ENCODE peak calls at places on chromosomes 2 and 18, in four cellular contexts. O is brain microvascular endothelial cell, F is fibroblast of lung, V is mesendoderm. W is an unnamed sample.

GRCh38 chr2:102063948-102064678 is 72.4 kb downstream of the IL1R2 start:
- DNase-seq in V (peak), O (peak), F (peak), W (peak)

GRCh38 chr2:98683728-98684127 is 47.2 kb downstream of the MGAT4A start:
- DNase-seq in V (no peak), O (no peak), F (no peak), W (no peak)

GRCh38 chr2:156896294-156896693 is 361.2 kb upstream of the GALNT5 start:
- DNase-seq in F (peak), V (no peak), O (no peak), W (peak)

GRCh38 chr18:6366776-6367175 is 47.9 kb downstream of the L3MBTL4 start:
- DNase-seq in O (no peak), V (no peak), F (no peak), W (no peak)

GRCh38 chr2:101307950-101308431 is 510 bp downstream of the RNF149 start:
- DNase-seq in V (peak), F (no peak), O (no peak), W (no peak)

GRCh38 chr2:102147935-102148334 is 5.4 kb downstream of the IL1R1 start:
- DNase-seq in F (peak), V (no peak), O (peak), W (no peak)

GRCh38 chr2:55500025-55500424 is 19.5 kb upstream of the CFAP36 start:
- DNase-seq in O (peak), F (peak), V (no peak), W (no peak)

GRCh38 chr2:88549616-88550292 is 77.5 kb downstream of the EIF2AK3 start:
- DNase-seq in F (no peak), V (peak), O (no peak), W (no peak)

GRCh38 chr2:192983173-192983572 is 788.4 kb upstream of the TMEFF2 start:
- DNase-seq in O (no peak), V (no peak), F (no peak), W (no peak)

GRCh38 chr2:190537765-190538164 is 3.2 kb upstream of the NEMP2 start:
- DNase-seq in O (peak), V (peak), F (peak), W (no peak)

GRCh38 chr2:46336560-46336959 is 39.4 kb downstream of the EPAS1 start:
- DNase-seq in F (peak), O (peak), V (no peak), W (peak)

GRCh38 chr2:157784169-157784822 is 91.8 kb downstream of the ACVR1 start:
- DNase-seq in V (peak), F (peak), O (peak), W (no peak)

GRCh38 chr18:79947054-79947755 is 4.2 kb downstream of the SLC66A2 start:
- DNase-seq in O (no peak), F (no peak), V (no peak), W (no peak)

GRCh38 chr18:48300463-48300961 is 108.7 kb downstream of the ZBTB7C start:
- DNase-seq in F (no peak), V (peak), O (no peak), W (no peak)

GRCh38 chr2:182605166-182605565 is 110.9 kb upstream of the DNAJC10 start:
- DNase-seq in V (no peak), F (no peak), O (no peak), W (no peak)

GRCh38 chr2:62292190-62292589 is 96.3 kb downstream of the B3GNT2 start:
- DNase-seq in V (no peak), F (peak), O (no peak), W (no peak)

GRCh38 chr18:59902180-59902992 is 2.6 kb downstream of the PMAIP1 start:
- DNase-seq in V (no peak), F (peak), O (no peak), W (peak)

GRCh38 chr2:239834143-239834542 is 191.0 kb downstream of the NDUFA10 start:
- DNase-seq in O (no peak), V (no peak), F (no peak), W (no peak)

GRCh38 chr2:115084446-115084845 is 642.0 kb downstream of the DPP10 start:
- DNase-seq in V (no peak), F (no peak), O (no peak), W (no peak)

GRCh38 chr2:94982661-94983060 is 42.8 kb upstream of the MAL start:
- DNase-seq in V (no peak), O (peak), F (peak), W (no peak)

GRCh38 chr18:3916082-3916481 is 466.1 kb downstream of the TGIF1 start:
- DNase-seq in F (no peak), O (no peak), V (no peak), W (no peak)

GRCh38 chr2:220341014-220341413 is 713.6 kb downstream of the SLC4A3 start:
- DNase-seq in O (peak), F (peak), V (no peak), W (no peak)

DNA sequence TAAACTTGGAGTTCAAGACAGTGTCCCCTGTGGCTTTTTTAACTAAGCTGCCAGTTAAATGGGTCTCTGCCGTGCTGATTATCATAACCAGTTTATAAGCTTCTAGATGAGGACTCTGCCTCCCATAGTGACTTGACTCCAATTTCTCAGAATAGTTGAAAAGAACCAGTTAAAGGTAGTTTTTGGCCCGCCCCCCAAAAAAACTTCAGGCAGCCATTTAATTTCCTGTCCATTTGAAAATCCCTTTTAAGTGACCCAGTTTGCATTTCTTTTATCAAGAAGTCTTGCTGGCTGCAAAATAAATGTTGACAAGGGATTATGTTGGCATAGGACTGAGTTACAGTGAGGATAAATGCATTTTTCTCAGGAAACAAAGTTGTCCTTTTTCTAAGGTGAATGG is 2.3 kb downstream of the SLC20A1 start:
- DNase-seq in O (no peak), F (no peak), V (no peak), W (no peak)
- H3K27ac ChIP-seq in O (no peak), F (no peak), V (no peak), W (no peak)

DNA sequence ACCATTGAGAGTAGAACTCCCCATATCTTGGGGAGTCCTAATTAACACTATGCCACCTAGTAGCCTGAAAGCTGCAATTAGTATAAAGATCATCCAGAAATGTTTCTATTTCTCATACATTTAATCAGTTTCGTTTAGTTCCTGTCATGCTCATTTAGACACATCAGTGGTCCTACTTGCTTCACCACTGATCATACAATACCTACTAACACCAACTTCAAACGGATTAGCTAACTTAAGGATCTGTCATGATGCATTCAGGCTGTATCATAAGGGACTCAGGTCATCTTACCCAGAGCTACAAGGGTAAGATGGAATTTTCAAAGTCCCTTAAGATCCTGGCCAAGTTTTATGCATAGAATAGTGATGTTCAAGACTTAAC is 6.8 kb downstream of the SRSF7 start:
- DNase-seq in F (no peak), O (no peak), V (no peak), W (no peak)
- H3K4me3 ChIP-seq in F (no peak), O (no peak), V (no peak), W (no peak)

DNA sequence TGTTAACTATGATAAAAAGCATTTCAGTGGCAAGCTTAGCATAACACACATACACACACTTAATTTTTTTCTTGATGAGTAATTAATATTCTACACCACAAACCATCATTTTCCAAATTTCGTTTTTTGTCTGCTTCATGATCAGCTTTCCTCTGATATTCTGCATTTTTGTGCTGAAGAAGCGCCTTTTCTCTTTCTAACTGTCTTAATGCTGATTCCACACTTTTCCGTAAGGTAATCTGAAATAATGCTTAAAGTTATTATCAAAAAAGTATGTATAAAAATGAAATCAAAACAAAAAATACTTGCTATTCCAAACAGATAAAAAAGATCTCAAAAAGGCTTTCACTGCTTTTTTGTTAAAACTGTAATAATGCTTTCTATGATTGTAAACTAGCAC is 60.1 kb downstream of the SLC66A3 start:
- DNase-seq in V (no peak), F (no peak), O (no peak), W (no peak)
- H3K27ac ChIP-seq in V (no peak), F (no peak), O (no peak), W (no peak)

GRCh38 chr2:85704038-85704437 is 9.9 kb downstream of the GNLY start:
- DNase-seq in O (no peak), F (no peak), V (no peak), W (no peak)

GRCh38 chr2:85699325-85699724 is 5.2 kb downstream of the GNLY start:
- DNase-seq in V (no peak), F (no peak), O (no peak), W (peak)

GRCh38 chr2:85703329-85703728 is 9.2 kb downstream of the GNLY start:
- DNase-seq in F (no peak), V (no peak), O (no peak), W (no peak)

GRCh38 chr2:85704800-85705679 is 10.9 kb downstream of the GNLY start:
- DNase-seq in F (peak), V (no peak), O (no peak), W (no peak)

GRCh38 chr2:85702172-85702571 is 8.0 kb downstream of the GNLY start:
- DNase-seq in O (no peak), F (peak), V (no peak), W (no peak)
- H3K4me3 ChIP-seq in O (no peak), F (no peak), V (no peak), W (no peak)

DNA sequence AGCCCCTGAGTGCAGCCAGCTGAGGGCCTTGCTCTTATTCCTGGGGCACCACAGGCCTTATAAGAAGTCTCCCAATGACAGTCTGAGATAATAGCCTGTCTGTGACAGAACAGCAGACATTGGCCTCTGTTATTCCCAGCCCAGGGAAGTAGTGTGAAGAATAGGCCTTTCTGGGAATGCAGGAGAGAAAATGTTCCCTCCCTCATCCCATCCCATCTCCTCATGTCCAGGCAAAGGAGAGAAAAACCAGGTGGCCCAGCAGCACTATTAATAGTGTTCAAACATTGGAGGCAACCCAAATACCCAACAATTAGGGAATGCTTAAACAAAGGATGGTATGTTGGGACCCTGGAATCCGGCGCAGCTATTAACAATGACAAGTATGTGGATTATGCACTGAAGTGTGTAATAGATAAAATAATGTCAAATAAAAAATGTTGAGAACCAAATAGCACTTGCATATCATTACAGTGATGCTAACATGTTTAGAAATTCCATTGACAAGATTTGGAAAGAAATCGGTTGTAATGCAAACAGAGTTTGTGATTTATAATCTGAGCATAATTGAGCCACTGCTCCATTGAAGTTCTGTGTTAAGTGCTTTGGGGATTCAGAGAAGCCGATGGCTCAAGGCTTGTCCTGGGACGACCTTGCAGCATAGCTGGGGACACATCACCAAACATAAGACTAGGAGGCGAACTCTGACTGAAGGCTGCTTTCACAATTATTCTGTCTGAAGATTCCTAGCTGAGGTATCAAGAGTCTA is 69.3 kb downstream of the LBH start:
- DNase-seq in F (peak), O (peak), V (no peak), W (peak)
- H3K27ac ChIP-seq in F (peak), O (no peak), V (peak), W (peak)

GRCh38 chr2:43943323-43943722 is 52.5 kb downstream of the LRPPRC start:
- DNase-seq in F (no peak), V (no peak), O (no peak), W (no peak)
- H3K4me3 ChIP-seq in F (no peak), V (no peak), O (no peak), W (no peak)

GRCh38 chr2:227370791-227371312 is 8.3 kb downstream of the TM4SF20 start:
- DNase-seq in O (peak), F (peak), V (no peak), W (no peak)
- H3K27ac ChIP-seq in O (peak), F (peak), V (no peak), W (no peak)

DNA sequence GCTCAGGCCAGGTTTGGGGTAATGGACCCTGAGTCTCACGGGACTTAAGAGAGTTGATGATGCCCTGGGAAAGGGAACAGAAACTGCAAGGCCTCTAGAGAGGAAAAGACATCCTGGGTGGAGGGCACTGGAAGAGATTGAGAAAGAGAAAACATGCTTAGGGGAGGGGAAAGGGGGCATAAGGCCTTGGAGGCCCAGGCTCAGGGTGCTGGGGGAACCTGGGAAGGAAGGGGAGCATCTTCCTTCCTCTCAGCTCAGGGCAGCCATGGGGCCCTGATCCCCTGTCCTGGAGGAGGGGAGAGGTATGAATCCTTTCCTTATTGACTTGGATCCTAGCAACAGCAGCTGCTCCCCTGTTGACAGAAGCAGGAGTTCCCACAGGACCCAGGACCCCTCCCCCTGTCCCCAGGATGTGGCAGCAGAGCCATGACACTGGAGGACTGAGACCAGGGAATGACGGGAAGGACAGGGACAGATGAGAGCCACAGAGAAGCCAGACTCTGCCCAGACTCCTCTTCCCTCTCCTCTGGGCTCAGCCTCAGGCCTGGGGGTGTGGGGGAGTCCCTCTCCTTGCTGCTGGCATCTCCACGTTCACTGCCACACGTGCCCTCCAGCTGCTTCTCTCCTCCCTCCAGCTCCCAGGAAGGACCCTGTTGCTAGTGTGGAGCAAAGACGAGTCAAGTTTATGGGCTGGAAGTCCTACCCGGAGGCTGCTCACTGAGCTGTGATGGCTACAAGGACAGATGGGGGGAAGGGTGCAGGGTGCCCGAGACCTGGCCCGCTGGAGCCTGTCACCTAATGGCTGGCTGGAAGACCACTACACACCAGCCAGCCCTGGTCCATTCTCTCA is 834 bp downstream of the GPBAR1 start:
- DNase-seq in F (no peak), V (peak), O (no peak), W (peak)
- H3K4me3 ChIP-seq in F (no peak), V (no peak), O (no peak), W (no peak)

W was measured in SJCRH30.